ENCODE peak calls at places on chromosomes 7 and 10, in four cellular contexts. J is HepG2, W is HCT116, E is SK-N-SH. C is an unnamed sample.

GRCh38 chr10:10353326-10353725 is 664.3 kb upstream of the CELF2 start:
- DNase-seq in J (no peak), W (no peak), E (no peak), C (no peak)

GRCh38 chr7:93014410-93014809 is 103.4 kb downstream of the SAMD9 start:
- DNase-seq in J (no peak), W (no peak), E (no peak), C (no peak)

GRCh38 chr10:119543814-119544642 is 1.5 kb upstream of the RGS10 start:
- DNase-seq in J (no peak), W (no peak), E (no peak), C (no peak)

GRCh38 chr7:1318661-1319060 is 86.0 kb downstream of the UNCX start:
- DNase-seq in J (no peak), W (no peak), E (no peak), C (no peak)

GRCh38 chr10:122293156-122293978 is 22.3 kb downstream of the BTBD16 start:
- DNase-seq in J (no peak), W (no peak), E (no peak), C (no peak)

GRCh38 chr10:111705026-111705425 is 478.5 kb downstream of the GPAM start:
- DNase-seq in J (no peak), W (no peak), E (no peak), C (no peak)

GRCh38 chr7:46812047-46812672 is 769.8 kb downstream of the TNS3 start:
- DNase-seq in J (no peak), W (no peak), E (no peak), C (no peak)

GRCh38 chr7:120941064-120941463 is 9.5 kb upstream of the ING3 start:
- DNase-seq in J (no peak), W (peak), E (no peak), C (no peak)

GRCh38 chr7:17390392-17390791 is 91.9 kb downstream of the AHR start:
- DNase-seq in J (no peak), W (no peak), E (no peak), C (no peak)

GRCh38 chr7:12013983-12014382 is 182.0 kb upstream of the THSD7A start:
- DNase-seq in J (no peak), W (no peak), E (no peak), C (no peak)

GRCh38 chr7:95777266-95777665 is 4.9 kb downstream of the DYNC1I1 start:
- DNase-seq in J (no peak), W (no peak), E (no peak), C (no peak)

GRCh38 chr10:43814611-43815010 is 165.9 kb upstream of the ZNF32 start:
- DNase-seq in J (no peak), W (no peak), E (no peak), C (no peak)

GRCh38 chr10:129105266-129105665 is 361.8 kb upstream of the MGMT start:
- DNase-seq in J (no peak), W (no peak), E (no peak), C (no peak)

GRCh38 chr7:33961948-33962347 is 56.6 kb downstream of the BMPER start:
- DNase-seq in J (no peak), W (no peak), E (no peak), C (no peak)

GRCh38 chr7:76283254-76284159 is 19.0 kb upstream of the HSPB1 start:
- DNase-seq in J (no peak), W (no peak), E (no peak), C (no peak)
- TF ChIP-seq ELF1 in J (no peak), W (no peak), E (no peak), C (no peak)

GRCh38 chr10:9289811-9290210 is 1235.3 kb downstream of the GATA3 start:
- DNase-seq in J (no peak), W (no peak), E (no peak), C (no peak)
- TF ChIP-seq ELF1 in J (no peak), W (no peak), E (no peak), C (no peak)

DNA sequence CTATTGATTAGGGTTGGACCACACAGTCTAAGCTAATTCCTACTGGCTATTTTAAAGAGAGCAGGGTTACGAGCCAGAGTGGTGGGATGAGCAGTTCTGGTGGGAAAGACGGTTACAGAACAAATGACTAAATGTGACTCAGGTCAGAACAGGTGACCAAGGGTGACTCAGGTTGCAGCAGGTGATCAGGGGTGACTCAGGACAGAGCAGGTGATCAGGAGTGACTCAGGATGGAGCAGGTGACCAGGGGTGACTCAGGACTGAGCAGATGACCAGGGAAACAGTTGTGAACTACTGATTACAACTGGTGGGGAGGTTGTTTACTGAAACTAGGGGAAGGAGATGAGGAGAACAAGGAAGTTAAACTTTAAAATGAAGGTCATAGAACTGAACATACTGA is 366.3 kb downstream of the ABCA13 start:
- DNase-seq in J (no peak), W (no peak), E (no peak), C (no peak)
- TF ChIP-seq ELF1 in J (no peak), W (no peak), E (no peak), C (no peak)

GRCh38 chr7:135190703-135191102 is 20.2 kb upstream of the CYREN start:
- DNase-seq in J (no peak), W (no peak), E (no peak), C (no peak)

GRCh38 chr7:135193615-135194081 is 17.7 kb downstream of the WDR91 start:
- DNase-seq in J (peak), W (no peak), E (no peak), C (no peak)

GRCh38 chr7:135194494-135195095 is 16.7 kb downstream of the WDR91 start:
- DNase-seq in J (no peak), W (no peak), E (no peak), C (no peak)

GRCh38 chr7:135189961-135190360 is 19.5 kb upstream of the CYREN start:
- DNase-seq in J (no peak), W (no peak), E (peak), C (no peak)

DNA sequence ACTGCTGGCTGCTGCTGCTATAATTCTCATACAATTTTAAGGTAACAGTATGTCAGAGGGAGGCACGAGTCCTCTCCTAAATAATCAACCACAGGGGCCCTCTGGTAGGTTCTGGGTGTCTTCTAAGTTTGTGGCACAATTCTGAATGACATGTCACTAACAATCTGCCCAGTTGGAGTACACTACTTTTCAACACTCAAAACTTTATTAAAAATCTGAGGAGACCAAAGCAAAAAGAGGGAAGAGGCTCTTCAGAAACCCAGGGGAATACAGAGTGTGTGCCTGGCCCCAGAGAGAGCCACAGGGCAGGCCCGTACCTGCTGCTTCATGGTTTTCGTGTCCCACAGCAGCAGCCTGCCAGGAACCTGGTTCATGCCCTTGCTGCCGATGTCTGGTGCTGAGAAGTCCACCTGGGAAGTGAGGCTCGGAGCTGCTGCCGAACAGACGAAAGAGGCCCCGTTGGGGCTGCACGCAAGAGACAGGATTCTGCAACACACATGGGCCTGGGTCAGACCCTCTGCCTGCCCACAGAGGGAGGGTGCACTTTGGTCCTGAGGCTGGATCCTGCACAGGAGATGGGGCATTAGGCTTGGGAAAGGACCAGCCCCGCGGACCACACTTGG is 18.3 kb downstream of the WDR91 start:
- DNase-seq in J (no peak), W (no peak), E (no peak), C (no peak)
- TF ChIP-seq ELF1 in J (no peak), W (no peak), E (no peak), C (no peak)